ENCODE peak calls at places on chromosomes 11 and 22, in seven cellular contexts. W is GM23338, X is PC-3, N is left ventricle myocardium inferior, J is right atrium auricular region, Z is heart right ventricle, Q is tibial nerve. K is an unnamed sample.
A peak's percentile ranks its signal among the peaks of the same experiment; 100 is the strongest.

GRCh38 chr11:120324932-120325810 is at the start of gene TLCD5:
- DNase-seq in X (peak; percentile 68), W (peak; percentile 95), N (peak; percentile 70), J (no peak), Z (peak; percentile 76), Q (peak; percentile 33), K (peak; percentile 63)

GRCh38 chr11:113148076-113148475 is 166.3 kb upstream of the TTC12 start:
- DNase-seq in Z (no peak), Q (no peak), X (no peak), W (no peak), N (no peak), J (no peak), K (no peak)

GRCh38 chr22:32208681-32209080 is 3.8 kb upstream of the RFPL2 start:
- DNase-seq in Z (no peak), N (no peak), Q (no peak), W (no peak), J (no peak), X (no peak), K (no peak)

GRCh38 chr11:40118780-40119179 is 1340.7 kb downstream of the LRRC4C start:
- DNase-seq in X (no peak), Z (no peak), W (no peak), J (no peak), N (no peak), Q (no peak), K (no peak)

GRCh38 chr11:78417175-78417887 is at the start of gene GAB2:
- DNase-seq in Z (no peak), N (no peak), Q (no peak), W (no peak), J (no peak), X (peak; percentile 36), K (no peak)

GRCh38 chr11:75445315-75445953 is 12.4 kb upstream of the KLHL35 start:
- DNase-seq in X (peak; percentile 88), Q (peak; percentile 70), Z (peak; percentile 66), W (peak; percentile 89), J (peak; percentile 78), N (peak; percentile 71), K (peak; percentile 39)

GRCh38 chr11:42770444-42771065 is 541.2 kb upstream of the API5 start:
- DNase-seq in W (peak; percentile 48), Q (no peak), J (no peak), X (peak; percentile 36), Z (no peak), N (no peak), K (no peak)

GRCh38 chr11:362642-363442 is 6.5 kb upstream of the B4GALNT4 start:
- DNase-seq in W (no peak), X (no peak), N (no peak), Z (no peak), J (no peak), Q (no peak), K (no peak)

GRCh38 chr11:133133053-133133452 is 399.2 kb downstream of the OPCML start:
- DNase-seq in Z (no peak), N (no peak), W (no peak), Q (no peak), J (no peak), X (no peak), K (no peak)

GRCh38 chr11:67292671-67293070 is 3.6 kb downstream of the ANKRD13D start:
- DNase-seq in W (no peak), X (no peak), Q (no peak), Z (no peak), J (no peak), N (no peak), K (no peak)

GRCh38 chr11:67291481-67292381 is 2.6 kb downstream of the ANKRD13D start:
- DNase-seq in X (no peak), N (peak; percentile 15), Z (no peak), J (no peak), W (no peak), Q (no peak), K (no peak)

GRCh38 chr11:67289226-67289650 is at the start of gene ANKRD13D:
- DNase-seq in Z (no peak), Q (no peak), W (no peak), X (no peak), J (no peak), N (no peak), K (no peak)

GRCh38 chr11:67289651-67290479 is 762 bp downstream of the ANKRD13D start:
- DNase-seq in Q (no peak), N (peak; percentile 35), Z (no peak), J (no peak), X (peak; percentile 28), W (peak; percentile 43), K (no peak)

DNA sequence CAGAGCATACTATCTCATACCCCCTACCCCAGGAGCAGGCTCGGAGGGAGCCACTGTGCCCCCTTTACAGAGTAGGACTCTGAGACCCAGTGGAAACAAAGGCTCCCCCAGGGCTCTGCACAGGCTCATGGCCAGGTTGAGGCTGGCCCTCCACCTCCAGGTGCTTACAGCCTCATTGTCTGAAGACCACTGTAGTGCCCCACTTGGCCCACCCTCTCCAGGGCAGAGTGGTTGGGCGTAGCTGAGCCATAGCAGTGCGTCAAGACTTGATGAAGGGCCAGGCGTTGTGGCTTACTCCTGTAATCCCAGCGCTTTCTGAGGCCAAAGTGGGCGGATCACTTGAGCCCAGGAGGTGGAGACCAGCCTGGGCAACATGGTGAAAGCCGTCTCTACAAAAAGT is 1.7 kb downstream of the ANKRD13D start:
- DNase-seq in Z (no peak), W (no peak), J (no peak), N (peak; percentile 36), Q (no peak), X (no peak), K (no peak)
- H3K4me3 ChIP-seq in Z (no peak overlapping the region), W (no peak overlapping the region), J (no peak overlapping the region), N (peak overlapping the region; percentile 90), Q (peak overlapping the region; percentile 75), X (no peak overlapping the region), K (peak overlapping the region; percentile 76)

GRCh38 chr11:8095356-8095755 is 14.3 kb downstream of the TUB start:
- DNase-seq in N (no peak), X (no peak), Z (no peak), W (no peak), J (peak; percentile 50), Q (no peak), K (no peak)
- H3K27ac ChIP-seq in N (no peak overlapping the region), X (no peak overlapping the region), Z (no peak overlapping the region), W (no peak overlapping the region), J (no peak overlapping the region), Q (no peak overlapping the region), K (no peak overlapping the region)

GRCh38 chr11:7657306-7658025 is 15.8 kb downstream of the CYB5R2 start:
- DNase-seq in Q (no peak), J (peak; percentile 83), N (no peak), X (peak; percentile 79), W (peak; percentile 90), Z (peak; percentile 53), K (peak; percentile 61)
- TF ChIP-seq CTCF in Q (peak; percentile 66), J (peak; percentile 30), N (peak; percentile 68), X (peak; percentile 67), W (peak; percentile 71), Z (peak; percentile 65), K (peak; percentile 69)

GRCh38 chr11:45089845-45090499 is 56.5 kb upstream of the PRDM11 start:
- DNase-seq in X (peak; percentile 48), Q (no peak), J (no peak), Z (no peak), N (no peak), W (peak; percentile 79), K (peak; percentile 25)

GRCh38 chr11:45093761-45094455 is 52.5 kb upstream of the PRDM11 start:
- DNase-seq in N (no peak), X (no peak), Z (no peak), W (no peak), Q (no peak), J (peak; percentile 34), K (no peak)

GRCh38 chr11:45090607-45091006 is 55.8 kb upstream of the PRDM11 start:
- DNase-seq in Z (no peak), N (no peak), X (no peak), Q (no peak), W (no peak), J (no peak), K (no peak)

GRCh38 chr11:45092901-45093760 is 53.3 kb upstream of the PRDM11 start:
- DNase-seq in J (no peak), X (peak; percentile 91), Z (no peak), Q (no peak), W (no peak), N (no peak), K (peak; percentile 85)

GRCh38 chr11:45091563-45092392 is 54.7 kb upstream of the PRDM11 start:
- DNase-seq in Z (no peak), W (peak; percentile 93), N (no peak), J (no peak), Q (no peak), X (no peak), K (no peak)
- H3K4me3 ChIP-seq in Z (no peak overlapping the region), W (peak overlapping the region; percentile 5), N (no peak overlapping the region), J (no peak overlapping the region), Q (no peak overlapping the region), X (no peak overlapping the region), K (no peak overlapping the region)

GRCh38 chr22:50467341-50467740 is 7.5 kb downstream of the SBF1 start:
- DNase-seq in Z (no peak), W (no peak), X (no peak), J (no peak), N (no peak), Q (no peak), K (no peak)

GRCh38 chr22:50470491-50470890 is 4.3 kb downstream of the SBF1 start:
- DNase-seq in Z (no peak), W (no peak), X (no peak), N (no peak), J (no peak), Q (no peak), K (no peak)

GRCh38 chr22:50469377-50470305 is 5.2 kb downstream of the SBF1 start:
- DNase-seq in W (peak; percentile 56), Q (no peak), J (no peak), Z (no peak), N (peak; percentile 41), X (peak; percentile 64), K (peak; percentile 19)

GRCh38 chr22:50467773-50468440 is 6.9 kb downstream of the SBF1 start:
- DNase-seq in Z (no peak), Q (no peak), J (no peak), X (no peak), N (no peak), W (no peak), K (no peak)

GRCh38 chr22:50468626-50469025 is 6.2 kb downstream of the SBF1 start:
- DNase-seq in W (no peak), N (no peak), Q (no peak), J (no peak), Z (no peak), X (no peak), K (no peak)
- H3K27ac ChIP-seq in W (no peak overlapping the region), N (no peak overlapping the region), Q (no peak overlapping the region), J (no peak overlapping the region), Z (no peak overlapping the region), X (no peak overlapping the region), K (no peak overlapping the region)

DNA sequence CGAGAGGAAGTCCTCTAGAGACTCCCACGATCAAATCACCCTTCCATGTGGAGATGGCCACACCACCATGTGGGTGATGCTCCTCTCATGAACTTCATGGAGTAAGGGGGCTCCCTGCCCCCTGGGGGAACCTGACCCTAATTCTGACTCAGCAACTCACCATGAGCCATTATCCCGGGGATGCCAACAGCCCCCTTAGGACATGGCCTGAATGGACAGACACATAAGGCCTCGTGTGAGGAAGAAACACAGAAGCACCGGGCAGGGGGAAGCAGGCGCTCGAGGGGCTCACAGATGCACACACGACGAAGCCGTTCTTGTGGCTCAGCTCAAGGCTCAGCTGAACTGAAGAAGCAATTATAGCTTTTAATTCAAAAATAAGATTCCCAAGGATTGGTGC is 99.5 kb upstream of the BID start:
- DNase-seq in Q (no peak), X (no peak), Z (no peak), J (no peak), N (no peak), W (no peak), K (no peak)
- TF ChIP-seq CTCF in Q (no peak), X (no peak), Z (no peak), J (no peak), N (no peak), W (no peak), K (no peak)

GRCh38 chr22:42367980-42368378 is 64.2 kb downstream of the NFAM1 start:
- DNase-seq in J (no peak), Z (no peak), Q (no peak), X (peak; percentile 4), W (no peak), N (peak; percentile 30), K (no peak)
- H3K4me3 ChIP-seq in J (peak overlapping the region; percentile 63), Z (peak overlapping the region; percentile 65), Q (peak overlapping the region; percentile 65), X (peak overlapping the region; percentile 71), W (peak overlapping the region; percentile 65), N (peak overlapping the region; percentile 80), K (no peak overlapping the region)

K was measured in brain microvascular endothelial cell.